ENCODE peak calls at places on chromosome 11, in six cellular contexts. A is PC-3, R is tibial nerve, X is BE2C, G is mammary epithelial cell, Q is heart right ventricle. W is an unnamed sample.

GRCh38 chr11:109298865-109299264 is 123.1 kb upstream of the C11orf87 start:
- DNase-seq in A (no peak), R (no peak), X (peak; percentile 78), G (no peak), Q (no peak), W (no peak)

GRCh38 chr11:64176751-64177150 is 9.2 kb upstream of the STIP1 start:
- DNase-seq in A (no peak), R (no peak), X (no peak), G (no peak), Q (no peak), W (no peak)

GRCh38 chr11:94934362-94934761 is 39.0 kb downstream of the CWC15 start:
- DNase-seq in A (no peak), R (no peak), X (peak; percentile 63), G (no peak), Q (no peak), W (no peak)

GRCh38 chr11:91067666-91068065 is 844.8 kb upstream of the CHORDC1 start:
- DNase-seq in A (no peak), R (no peak), X (no peak), G (no peak), Q (no peak), W (no peak)

GRCh38 chr11:123093686-123094085 is 31.8 kb upstream of the HSPA8 start:
- DNase-seq in A (no peak), R (no peak), X (no peak), G (no peak), Q (no peak), W (no peak)

GRCh38 chr11:46119352-46120216 is 1.7 kb downstream of the PHF21A start:
- DNase-seq in A (peak; percentile 22), R (peak; percentile 56), X (peak; percentile 28), G (peak; percentile 65), Q (peak; percentile 53), W (peak; percentile 21)

GRCh38 chr11:74671520-74672196 is 59.6 kb downstream of the CHRDL2 start:
- DNase-seq in A (peak; percentile 83), R (no peak), X (no peak), G (no peak), Q (no peak), W (no peak)

GRCh38 chr11:34819740-34820482 is 96.3 kb downstream of the APIP start:
- DNase-seq in A (no peak), R (no peak), X (no peak), G (no peak), Q (no peak), W (no peak)

GRCh38 chr11:71580057-71581003 is 2.3 kb downstream of the KRTAP5-11 start:
- DNase-seq in A (peak; percentile 88), R (peak; percentile 47), X (peak; percentile 74), G (peak; percentile 54), Q (no peak), W (no peak)

GRCh38 chr11:23509023-23509422 is 648.7 kb upstream of the CCDC179 start:
- DNase-seq in A (peak; percentile 77), R (no peak), X (no peak), G (peak; percentile 63), Q (no peak), W (no peak)
- H3K4me1 ChIP-seq in A (peaks cover 10% of the 10 kb centered on the region), R (no peaks in the 10 kb centered on the region), X (no peaks in the 10 kb centered on the region), G (no peaks in the 10 kb centered on the region), Q (no peaks in the 10 kb centered on the region), W (no peaks in the 10 kb centered on the region)

GRCh38 chr11:2650343-2650867 is 49.4 kb downstream of the KCNQ1OT1 start:
- DNase-seq in A (no peak), R (no peak), X (no peak), G (no peak), Q (no peak), W (no peak)
- H3K9me3 ChIP-seq in A (peaks cover 19% of the 10 kb centered on the region), R (peaks cover 100% of the 10 kb centered on the region), X (no peaks in the 10 kb centered on the region), G (peaks cover 31% of the 10 kb centered on the region), Q (peaks cover 79% of the 10 kb centered on the region), W (peaks cover 12% of the 10 kb centered on the region)

GRCh38 chr11:102831128-102831708 is 12.2 kb downstream of the MMP3 start:
- DNase-seq in A (no peak), R (peak; percentile 59), X (no peak), G (no peak), Q (peak; percentile 23), W (no peak)
- TF ChIP-seq CTCF in A (no peak), R (peak; percentile 30), X (no peak), G (no peak), Q (peak; percentile 17), W (no peak)

GRCh38 chr11:101267654-101268053 is 138.0 kb upstream of the PGR start:
- DNase-seq in A (no peak), R (no peak), X (no peak), G (no peak), Q (no peak), W (no peak)
- H3K4me1 ChIP-seq in A (no peaks in the 10 kb centered on the region), R (no peaks in the 10 kb centered on the region), X (no peaks in the 10 kb centered on the region), G (no peaks in the 10 kb centered on the region), Q (no peaks in the 10 kb centered on the region), W (no peaks in the 10 kb centered on the region)

GRCh38 chr11:54946429-54946828 is 239.8 kb downstream of the OR4A5 start:
- DNase-seq in A (no peak), R (no peak), X (no peak), G (no peak), Q (no peak), W (no peak)
- H3K9me3 ChIP-seq in A (peaks cover 40% of the 10 kb centered on the region), R (peaks cover 56% of the 10 kb centered on the region), X (no peaks in the 10 kb centered on the region), G (peaks cover 17% of the 10 kb centered on the region), Q (peaks cover 54% of the 10 kb centered on the region), W (no peaks in the 10 kb centered on the region)

DNA sequence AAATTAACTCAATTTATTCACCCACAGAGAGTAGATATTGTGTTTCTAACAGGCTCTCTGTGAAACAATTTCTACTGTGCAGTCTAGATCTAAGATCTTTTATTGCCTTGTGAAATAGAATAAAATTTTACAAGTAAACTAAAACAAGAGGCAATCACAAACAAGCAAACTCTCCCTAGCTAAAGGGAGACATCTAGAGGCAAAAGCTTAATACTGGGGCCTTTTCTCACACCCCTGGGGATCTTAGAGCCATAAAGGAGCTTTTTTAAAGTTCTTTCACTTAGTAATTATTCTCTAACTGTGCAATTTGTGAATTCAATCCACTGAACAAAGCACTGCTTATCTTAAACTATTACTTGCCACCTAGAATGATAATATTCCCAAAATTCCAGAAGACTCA is 19.7 kb downstream of the ALG9 start:
- DNase-seq in A (peak; percentile 48), R (no peak), X (no peak), G (no peak), Q (no peak), W (no peak)
- TF ChIP-seq CTCF in A (peak; percentile 82), R (peak; percentile 9), X (peak; percentile 59), G (peak; percentile 39), Q (peak; percentile 22), W (no peak)

W was measured in CD8-positive, alpha-beta T cell.